ENCODE peak calls at places on chromosomes 16 and 17, in four cellular contexts. I, G, L and H are unnamed samples.

GRCh38 chr16:55021595-55022475 is 91.2 kb downstream of the IRX5 start:
- DNase-seq in I (no peak), G (no peak), L (peak; percentile 49), H (no peak)

GRCh38 chr17:63998721-63999679 is 849 bp downstream of the PRR29 start:
- DNase-seq in I (no peak), G (peak; percentile 67), L (peak; percentile 31), H (no peak)

GRCh38 chr16:27446721-27447120 is 44.7 kb downstream of the IL21R start:
- DNase-seq in I (no peak), G (no peak), L (no peak), H (no peak)

GRCh38 chr16:88857728-88858339 is 907 bp downstream of the TRAPPC2L start:
- DNase-seq in I (peak; percentile 47), G (peak; percentile 91), L (peak; percentile 88), H (peak; percentile 91)

GRCh38 chr16:56606688-56607618 is 1.4 kb upstream of the MT2A start:
- DNase-seq in I (peak; percentile 93), G (no peak), L (no peak), H (no peak)

GRCh38 chr16:10613771-10614485 is 33.5 kb upstream of the EMP2 start:
- DNase-seq in I (no peak), G (no peak), L (no peak), H (no peak)

GRCh38 chr17:37792787-37793186 is 47.9 kb upstream of the HNF1B start:
- DNase-seq in I (no peak), G (no peak), L (peak; percentile 27), H (no peak)

GRCh38 chr16:88524274-88524972 is 45.8 kb upstream of the ZC3H18 start:
- DNase-seq in I (no peak), G (no peak), L (no peak), H (no peak)

GRCh38 chr17:73318427-73318813 is 6.6 kb upstream of the CDC42EP4 start:
- DNase-seq in I (no peak), G (no peak), L (no peak), H (no peak)

GRCh38 chr16:15509593-15510520 is 75.5 kb downstream of the BMERB1 start:
- DNase-seq in I (no peak), G (no peak), L (peak; percentile 52), H (no peak)

GRCh38 chr17:5249615-5250014 is 15.0 kb upstream of the SCIMP start:
- DNase-seq in I (peak; percentile 38), G (peak; percentile 80), L (peak; percentile 72), H (peak; percentile 73)

GRCh38 chr17:36072431-36073121 is 8.5 kb downstream of the CCL18 start:
- DNase-seq in I (no peak), G (peak; percentile 73), L (peak; percentile 86), H (peak; percentile 71)

GRCh38 chr17:29379084-29379811 is 10.9 kb upstream of the TAOK1 start:
- DNase-seq in I (no peak), G (no peak), L (peak; percentile 29), H (no peak)

GRCh38 chr17:66466933-66467367 is 164.5 kb downstream of the PRKCA start:
- DNase-seq in I (peak; percentile 96), G (peak; percentile 31), L (no peak), H (no peak)

GRCh38 chr16:81636298-81636960 is 142.7 kb upstream of the PLCG2 start:
- DNase-seq in I (no peak), G (no peak), L (no peak), H (no peak)

GRCh38 chr17:62987136-62987535 is 21.1 kb downstream of the TANC2 start:
- DNase-seq in I (no peak), G (no peak), L (peak; percentile 15), H (no peak)
- TF ChIP-seq CTCF in I (peak; percentile 19), G (no peak), L (peak; percentile 53), H (no peak)

GRCh38 chr17:11369570-11369969 is 128.6 kb downstream of the SHISA6 start:
- DNase-seq in I (no peak), G (no peak), L (no peak), H (no peak)
- TF ChIP-seq CTCF in I (no peak), G (no peak), L (no peak), H (no peak)

DNA sequence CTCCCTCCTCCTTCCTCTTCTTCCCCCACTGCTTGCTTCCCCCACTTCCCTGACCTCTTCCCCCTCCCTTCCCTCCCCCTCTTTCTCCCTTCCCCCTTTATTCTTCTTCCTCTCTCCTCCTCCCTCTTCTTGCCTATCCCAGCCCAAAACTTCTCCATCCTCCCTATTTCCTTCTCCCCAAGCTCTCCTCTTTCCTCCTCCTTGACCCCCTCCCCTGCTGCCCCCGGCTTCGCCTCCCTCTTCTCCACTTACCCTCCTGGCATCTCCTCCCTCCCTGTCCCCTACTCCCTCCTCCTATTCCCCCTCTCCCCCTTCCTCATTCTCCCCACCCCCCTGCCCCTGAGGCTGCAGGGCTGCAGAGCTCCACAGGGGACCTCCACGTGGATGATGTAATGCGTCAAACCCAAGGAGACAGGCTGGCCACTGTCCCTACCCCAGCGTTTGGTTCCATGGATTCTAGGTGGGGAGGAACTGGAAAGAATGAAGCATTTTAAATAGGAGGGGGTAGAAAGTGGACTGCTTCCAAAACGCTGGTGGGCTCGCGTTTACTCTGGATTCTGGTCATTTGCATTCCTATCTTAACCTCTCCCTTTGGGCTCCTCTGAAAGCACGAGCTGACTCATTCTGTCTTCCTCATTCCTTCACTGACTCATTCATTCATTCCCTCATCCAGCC is 687 bp upstream of the COTL1 start:
- DNase-seq in I (peak; percentile 90), G (no peak), L (peak; percentile 78), H (no peak)
- TF ChIP-seq CTCF in I (peak; percentile 22), G (no peak), L (no peak), H (no peak)

GRCh38 chr17:42804918-42805367 is 6.3 kb downstream of the CNTD1 start:
- DNase-seq in I (no peak), G (no peak), L (no peak), H (no peak)
- TF ChIP-seq CTCF in I (no peak), G (no peak), L (no peak), H (no peak)

DNA sequence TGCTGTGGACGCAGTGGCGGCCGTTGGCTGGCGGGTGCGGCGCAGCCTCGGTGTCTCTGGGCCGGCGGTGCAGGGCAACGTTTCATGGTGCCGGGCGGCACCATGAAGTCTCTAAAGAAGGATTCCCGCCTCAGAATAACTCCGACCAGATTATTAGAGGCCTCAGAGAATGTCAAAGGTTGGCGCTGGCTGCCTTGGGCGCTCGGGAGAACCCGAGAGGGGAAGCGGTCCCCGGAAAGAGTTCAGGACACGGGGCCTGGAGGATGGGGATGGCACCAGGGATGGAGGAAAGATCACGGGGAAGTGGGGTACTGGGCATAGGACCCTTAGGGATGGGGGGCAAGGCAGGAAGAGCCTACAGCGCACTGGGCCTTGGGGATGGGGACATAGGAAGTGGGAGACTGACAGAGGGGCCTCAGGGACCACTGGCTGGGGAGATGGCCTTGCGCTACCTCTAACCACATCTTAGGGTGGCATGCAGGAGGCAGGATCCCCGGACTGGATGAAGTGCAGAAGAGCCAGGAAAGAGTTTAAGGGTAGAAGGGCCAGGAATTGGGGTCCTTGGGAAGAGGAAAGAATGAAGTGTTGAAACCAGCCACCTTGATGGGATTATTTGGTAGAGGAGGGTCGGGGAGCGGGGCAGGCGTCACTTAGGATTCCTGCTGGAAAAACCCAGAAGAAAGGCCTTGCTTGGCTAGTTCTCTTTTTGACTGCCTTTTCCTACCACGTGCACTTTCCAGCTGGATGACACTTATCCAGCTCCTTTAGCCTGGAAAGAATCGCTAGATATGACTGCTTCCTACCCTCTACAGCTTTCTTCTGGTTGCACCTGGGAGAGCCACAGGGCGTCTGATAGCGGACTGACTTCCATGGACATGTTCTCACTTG is 578 bp downstream of the MYCBPAP start:
- DNase-seq in I (no peak), G (no peak), L (no peak), H (no peak)
- TF ChIP-seq CTCF in I (no peak), G (no peak), L (no peak), H (peak; percentile 35)

GRCh38 chr16:58495861-58496331 is 4.0 kb upstream of the NDRG4 start:
- DNase-seq in I (no peak), G (no peak), L (peak; percentile 55), H (no peak)

GRCh38 chr16:58492735-58493134 is 7.2 kb upstream of the NDRG4 start:
- DNase-seq in I (no peak), G (no peak), L (peak; percentile 54), H (no peak)

GRCh38 chr16:58497468-58497867 is 2.5 kb upstream of the NDRG4 start:
- DNase-seq in I (no peak), G (peak; percentile 23), L (no peak), H (no peak)

GRCh38 chr16:58493756-58494431 is 6.0 kb upstream of the NDRG4 start:
- DNase-seq in I (no peak), G (no peak), L (no peak), H (no peak)

DNA sequence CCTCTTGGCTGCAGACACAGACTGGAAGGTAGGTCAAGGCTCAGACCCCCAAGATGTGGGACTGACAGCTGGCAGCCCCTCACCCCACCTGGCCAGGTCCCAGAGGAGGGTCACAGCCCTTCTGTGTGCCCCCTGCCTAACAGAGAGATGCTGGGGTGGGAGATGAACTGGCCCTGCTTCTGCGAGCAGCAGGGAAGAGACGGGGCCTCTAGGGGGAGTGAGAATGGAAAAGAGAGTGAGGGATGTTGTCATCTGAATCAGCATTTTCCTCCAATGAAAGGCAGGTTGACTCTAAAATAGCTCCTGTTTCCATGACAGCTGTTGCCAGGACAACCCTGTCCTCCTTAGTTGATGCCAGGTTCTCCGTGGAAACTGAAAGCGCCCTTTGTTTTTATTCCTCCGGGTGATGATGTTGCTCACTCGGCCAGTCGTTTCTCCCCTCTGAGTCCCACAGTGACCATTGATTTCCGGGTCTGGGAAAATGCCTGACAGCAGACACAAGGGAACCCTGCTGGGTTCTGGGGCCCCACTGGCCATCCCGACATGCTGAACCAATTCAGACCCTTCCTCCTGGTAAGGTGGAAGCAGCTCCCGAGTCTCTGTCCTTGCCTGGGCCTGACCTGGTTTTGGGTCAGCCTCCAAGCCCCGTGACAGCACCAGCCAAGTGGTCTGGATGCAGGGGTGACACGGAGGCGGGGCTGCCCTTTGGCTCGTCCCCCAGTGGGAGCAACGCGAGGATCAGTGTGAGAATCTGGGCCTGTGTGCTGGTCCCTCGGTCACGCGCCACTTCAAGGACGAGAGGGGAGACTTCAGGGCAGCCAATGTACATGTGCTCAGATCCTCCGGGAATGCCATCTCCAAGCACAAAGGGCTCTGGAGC is 4.7 kb upstream of the NDRG4 start:
- DNase-seq in I (peak; percentile 93), G (peak; percentile 92), L (peak; percentile 97), H (peak; percentile 92)
- TF ChIP-seq CTCF in I (peak; percentile 76), G (no peak), L (peak; percentile 62), H (peak; percentile 49)

DNA sequence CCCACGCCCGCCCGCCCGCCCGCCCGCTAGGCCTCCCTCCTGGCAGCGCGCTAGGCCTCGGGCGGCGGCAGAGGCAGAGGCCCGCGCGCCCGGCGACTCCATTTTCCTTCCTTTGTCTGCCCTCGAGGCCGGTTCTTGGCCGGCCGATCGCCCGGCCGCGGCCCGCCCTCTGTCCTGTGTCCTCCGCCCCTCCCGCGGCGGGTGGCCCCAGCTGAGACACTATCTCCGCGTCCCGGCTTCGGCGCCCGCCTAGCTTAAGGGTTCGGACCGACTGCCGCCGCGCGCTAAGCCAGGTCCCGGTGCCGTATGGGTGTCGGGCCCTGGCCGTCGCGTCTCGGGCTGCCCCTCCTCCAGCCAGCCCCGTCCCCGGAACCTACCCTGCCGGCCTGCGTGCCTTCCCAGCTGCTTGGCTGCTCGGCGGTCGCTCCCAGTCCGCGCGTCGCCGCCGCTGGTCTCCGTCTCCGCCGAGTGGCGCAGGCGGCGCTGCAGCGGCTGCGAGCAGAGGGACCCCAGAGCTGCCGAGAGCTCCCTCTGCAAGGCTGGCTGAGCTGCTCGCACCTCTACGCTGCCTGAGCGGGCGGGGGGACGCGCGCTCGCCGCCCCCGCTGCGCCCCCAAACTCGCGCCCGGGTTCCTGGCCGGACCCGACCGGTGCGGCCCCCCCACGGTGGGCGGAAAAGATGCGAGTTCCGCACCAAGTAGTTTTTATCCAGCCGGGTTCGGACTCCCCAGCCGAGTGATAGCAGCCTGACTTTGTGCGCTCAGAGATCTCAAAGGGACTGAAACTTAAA is 787 bp downstream of the CTCF start:
- DNase-seq in I (no peak), G (peak; percentile 58), L (peak; percentile 92), H (peak; percentile 64)
- TF ChIP-seq CTCF in I (peak; percentile 1), G (peak; percentile 27), L (peak; percentile 45), H (peak; percentile 31)